ENCODE peak calls at places on chromosomes 3 and 15, in five cellular contexts. One of them, this sample, is unnamed.
A peak's percentile ranks its signal among the peaks of the same experiment; 100 is the strongest.

GRCh38 chr15:44028349-44028748 is 166.7 kb downstream of the FRMD5 start:
- DNase-seq in cerebellar nuclear complex: no peak
- DNase-seq in NCI-H774: no peak
- DNase-seq in body of pancreas: no peak
- DNase-seq in activated B cell treated with CpG ODN at 0.5 μM for 24 hours: no peak
- DNase-seq in this sample: no peak

GRCh38 chr15:40339621-40339945 is 1.2 kb downstream of the CCDC9B start:
- DNase-seq in cerebellar nuclear complex: no peak
- DNase-seq in NCI-H774: no peak
- DNase-seq in body of pancreas: no peak
- DNase-seq in activated B cell treated with CpG ODN at 0.5 μM for 24 hours: no peak
- DNase-seq in this sample: no peak

GRCh38 chr3:23859012-23859743 is 53.4 kb downstream of the UBE2E1 start:
- DNase-seq in cerebellar nuclear complex: no peak
- DNase-seq in NCI-H774: no peak
- DNase-seq in body of pancreas: no peak
- DNase-seq in activated B cell treated with CpG ODN at 0.5 μM for 24 hours: no peak
- DNase-seq in this sample: no peak

GRCh38 chr3:45644063-45644462 is 45.1 kb upstream of the SACM1L start:
- DNase-seq in cerebellar nuclear complex: no peak
- DNase-seq in NCI-H774: no peak
- DNase-seq in body of pancreas: no peak
- DNase-seq in activated B cell treated with CpG ODN at 0.5 μM for 24 hours: no peak
- DNase-seq in this sample: no peak

GRCh38 chr3:40827942-40828688 is 303.4 kb downstream of the ZNF621 start:
- DNase-seq in cerebellar nuclear complex: no peak
- DNase-seq in NCI-H774: no peak
- DNase-seq in body of pancreas: no peak
- DNase-seq in activated B cell treated with CpG ODN at 0.5 μM for 24 hours: no peak
- DNase-seq in this sample: no peak

GRCh38 chr3:149879872-149880271 is 66.9 kb downstream of the RNF13 start:
- DNase-seq in cerebellar nuclear complex: no peak
- DNase-seq in NCI-H774: no peak
- DNase-seq in body of pancreas: peak; percentile 34
- DNase-seq in activated B cell treated with CpG ODN at 0.5 μM for 24 hours: no peak
- DNase-seq in this sample: no peak

GRCh38 chr3:109117939-109118338 is at the start of gene MORC1:
- DNase-seq in cerebellar nuclear complex: no peak
- DNase-seq in NCI-H774: no peak
- DNase-seq in body of pancreas: no peak
- DNase-seq in activated B cell treated with CpG ODN at 0.5 μM for 24 hours: no peak
- DNase-seq in this sample: no peak

GRCh38 chr3:23395115-23395514 is 192.0 kb downstream of the UBE2E2 start:
- DNase-seq in cerebellar nuclear complex: no peak
- DNase-seq in NCI-H774: no peak
- DNase-seq in body of pancreas: no peak
- DNase-seq in activated B cell treated with CpG ODN at 0.5 μM for 24 hours: no peak
- DNase-seq in this sample: no peak

GRCh38 chr3:146335386-146335785 is 84.5 kb upstream of the PLSCR4 start:
- DNase-seq in cerebellar nuclear complex: no peak
- DNase-seq in NCI-H774: no peak
- DNase-seq in body of pancreas: no peak
- DNase-seq in activated B cell treated with CpG ODN at 0.5 μM for 24 hours: no peak
- DNase-seq in this sample: no peak

GRCh38 chr3:66037986-66038369 is 740 bp downstream of the MAGI1 start:
- DNase-seq in cerebellar nuclear complex: no peak
- DNase-seq in NCI-H774: no peak
- DNase-seq in body of pancreas: peak; percentile 41
- DNase-seq in activated B cell treated with CpG ODN at 0.5 μM for 24 hours: no peak
- DNase-seq in this sample: no peak

GRCh38 chr3:134608023-134608758 is 42.6 kb downstream of the KY start:
- DNase-seq in cerebellar nuclear complex: no peak
- DNase-seq in NCI-H774: no peak
- DNase-seq in body of pancreas: no peak
- DNase-seq in activated B cell treated with CpG ODN at 0.5 μM for 24 hours: no peak
- DNase-seq in this sample: no peak

This sample was measured in NCI-H187.